ENCODE peak calls at places on chromosomes 11 and 22, in eight cellular contexts. C is coronary artery, T is A549, O is endothelial cell, M is heart right ventricle, Z is vagina, Q is Peyer's patch, V is Caco-2. D is an unnamed sample.

GRCh38 chr22:30694171-30694637 is 470 bp upstream of the OSBP2 start:
- DNase-seq in V (peak; percentile 59), M (peak; percentile 45), Z (no peak), O (peak; percentile 33), C (no peak), Q (peak; percentile 66), T (peak; percentile 47), D (no peak)

GRCh38 chr11:20483931-20484330 is 96.4 kb downstream of the PRMT3 start:
- DNase-seq in M (no peak), V (no peak), Z (no peak), O (no peak), C (no peak), T (no peak), Q (no peak), D (no peak)

GRCh38 chr11:70067591-70068341 is 10.4 kb upstream of the ANO1 start:
- DNase-seq in M (no peak), C (peak; percentile 64), V (peak; percentile 86), Z (peak; percentile 75), Q (peak; percentile 39), O (peak; percentile 2), T (no peak), D (no peak)

GRCh38 chr11:123377355-123377754 is 52.7 kb upstream of the GRAMD1B start:
- DNase-seq in O (no peak), V (no peak), C (no peak), T (no peak), Q (no peak), Z (no peak), M (no peak), D (no peak)

GRCh38 chr22:18076060-18076497 is 1.7 kb upstream of the PEX26 start:
- DNase-seq in T (peak; percentile 48), V (peak; percentile 47), C (no peak), M (peak; percentile 38), Q (no peak), Z (no peak), O (peak; percentile 71), D (no peak)

GRCh38 chr11:131595812-131596211 is 225.4 kb downstream of the NTM start:
- DNase-seq in Z (no peak), Q (no peak), T (no peak), C (no peak), O (no peak), V (no peak), M (no peak), D (no peak)

GRCh38 chr22:19412934-19413333 is 18.6 kb downstream of the HIRA start:
- DNase-seq in M (no peak), Q (no peak), Z (no peak), O (no peak), V (no peak), T (no peak), C (no peak), D (no peak)

GRCh38 chr11:73982595-73982989 is at the start of gene UCP2:
- DNase-seq in Q (peak; percentile 91), T (peak; percentile 81), C (no peak), V (peak; percentile 95), O (peak; percentile 82), M (peak; percentile 89), Z (no peak), D (peak; percentile 60)

GRCh38 chr22:41256254-41256897 is 15.6 kb upstream of the CHADL start:
- DNase-seq in M (no peak), O (no peak), Q (no peak), Z (no peak), C (no peak), V (no peak), T (peak; percentile 59), D (no peak)

GRCh38 chr11:70798296-70798695 is 400.0 kb downstream of the CTTN start:
- DNase-seq in T (no peak), O (no peak), Q (no peak), Z (no peak), C (no peak), M (no peak), V (no peak), D (no peak)

GRCh38 chr11:62392944-62393628 is 25.7 kb upstream of the SCGB1A1 start:
- DNase-seq in V (peak; percentile 81), T (peak; percentile 79), M (no peak), Q (no peak), O (no peak), C (no peak), Z (no peak), D (no peak)

GRCh38 chr11:112355726-112356125 is 95.1 kb upstream of the PLET1 start:
- DNase-seq in O (peak; percentile 27), C (no peak), Z (no peak), Q (no peak), T (no peak), M (no peak), V (peak; percentile 53), D (no peak)

GRCh38 chr22:36730176-36730858 is 26.8 kb upstream of the CACNG2 start:
- DNase-seq in O (no peak), T (no peak), M (no peak), C (peak; percentile 28), Z (peak; percentile 58), Q (peak; percentile 10), V (no peak), D (no peak)

GRCh38 chr22:34966980-34967379 is 99.0 kb upstream of the ISX start:
- DNase-seq in C (no peak), M (no peak), Q (no peak), V (no peak), Z (no peak), T (peak; percentile 1), O (no peak), D (no peak)

GRCh38 chr11:107275632-107276031 is 182.0 kb downstream of the CWF19L2 start:
- DNase-seq in C (no peak), O (no peak), Z (no peak), M (no peak), Q (no peak), V (no peak), T (no peak), D (no peak)

GRCh38 chr22:32410459-32410858 is 1.6 kb downstream of the RTCB start:
- DNase-seq in Z (no peak), Q (no peak), T (no peak), C (no peak), O (no peak), M (no peak), V (no peak), D (no peak)

GRCh38 chr11:75946531-75947530 is 131.8 kb downstream of the UVRAG start:
- DNase-seq in Z (no peak), M (no peak), V (no peak), Q (no peak), C (no peak), O (no peak), T (no peak), D (no peak)

GRCh38 chr11:57668467-57668890 is 565 bp downstream of the ZDHHC5 start:
- DNase-seq in T (no peak), Z (no peak), O (no peak), M (no peak), C (no peak), V (no peak), Q (no peak), D (no peak)

GRCh38 chr11:64225608-64226506 is at the start of the genes NUDT22 and TRPT1:
- DNase-seq in O (peak; percentile 86), M (peak; percentile 93), V (peak; percentile 82), C (peak; percentile 95), Z (peak; percentile 92), Q (peak; percentile 97), T (peak; percentile 90), D (peak; percentile 80)
- TF ChIP-seq CTCF in O (peak; percentile 46), M (no peak), V (peak; percentile 28), C (no peak), Z (no peak), Q (peak; percentile 3), T (peak; percentile 28), D (no peak)

GRCh38 chr22:23090079-23090835 is 19.9 kb downstream of the GNAZ start:
- DNase-seq in T (no peak), O (no peak), M (no peak), Z (no peak), Q (no peak), C (no peak), V (no peak), D (no peak)
- TF ChIP-seq CTCF in T (no peak), O (no peak), M (no peak), Z (no peak), Q (no peak), C (no peak), V (no peak), D (no peak)

GRCh38 chr22:26502688-26503561 is 9.3 kb downstream of the TFIP11 start:
- DNase-seq in T (no peak), C (no peak), Q (no peak), O (peak; percentile 64), M (peak; percentile 25), Z (no peak), V (no peak), D (no peak)
- TF ChIP-seq CTCF in T (peak; percentile 56), C (no peak), Q (peak; percentile 30), O (no peak), M (peak; percentile 46), Z (no peak), V (peak; percentile 71), D (no peak)

GRCh38 chr11:125883375-125883774 is 4.1 kb upstream of the HYLS1 start:
- DNase-seq in V (no peak), C (no peak), Q (no peak), T (no peak), Z (no peak), M (no peak), O (no peak), D (no peak)

GRCh38 chr11:125890447-125891100 is 3.1 kb downstream of the HYLS1 start:
- DNase-seq in Q (no peak), V (no peak), O (no peak), T (no peak), M (no peak), C (no peak), Z (no peak), D (no peak)

GRCh38 chr11:125892071-125892470 is 4.6 kb downstream of the HYLS1 start:
- DNase-seq in Q (no peak), O (no peak), C (no peak), T (no peak), V (no peak), M (no peak), Z (no peak), D (no peak)

GRCh38 chr11:125886997-125887372 is 483 bp upstream of the HYLS1 start:
- DNase-seq in Q (no peak), T (no peak), V (no peak), M (peak; percentile 48), C (no peak), O (no peak), Z (peak; percentile 90), D (no peak)

DNA sequence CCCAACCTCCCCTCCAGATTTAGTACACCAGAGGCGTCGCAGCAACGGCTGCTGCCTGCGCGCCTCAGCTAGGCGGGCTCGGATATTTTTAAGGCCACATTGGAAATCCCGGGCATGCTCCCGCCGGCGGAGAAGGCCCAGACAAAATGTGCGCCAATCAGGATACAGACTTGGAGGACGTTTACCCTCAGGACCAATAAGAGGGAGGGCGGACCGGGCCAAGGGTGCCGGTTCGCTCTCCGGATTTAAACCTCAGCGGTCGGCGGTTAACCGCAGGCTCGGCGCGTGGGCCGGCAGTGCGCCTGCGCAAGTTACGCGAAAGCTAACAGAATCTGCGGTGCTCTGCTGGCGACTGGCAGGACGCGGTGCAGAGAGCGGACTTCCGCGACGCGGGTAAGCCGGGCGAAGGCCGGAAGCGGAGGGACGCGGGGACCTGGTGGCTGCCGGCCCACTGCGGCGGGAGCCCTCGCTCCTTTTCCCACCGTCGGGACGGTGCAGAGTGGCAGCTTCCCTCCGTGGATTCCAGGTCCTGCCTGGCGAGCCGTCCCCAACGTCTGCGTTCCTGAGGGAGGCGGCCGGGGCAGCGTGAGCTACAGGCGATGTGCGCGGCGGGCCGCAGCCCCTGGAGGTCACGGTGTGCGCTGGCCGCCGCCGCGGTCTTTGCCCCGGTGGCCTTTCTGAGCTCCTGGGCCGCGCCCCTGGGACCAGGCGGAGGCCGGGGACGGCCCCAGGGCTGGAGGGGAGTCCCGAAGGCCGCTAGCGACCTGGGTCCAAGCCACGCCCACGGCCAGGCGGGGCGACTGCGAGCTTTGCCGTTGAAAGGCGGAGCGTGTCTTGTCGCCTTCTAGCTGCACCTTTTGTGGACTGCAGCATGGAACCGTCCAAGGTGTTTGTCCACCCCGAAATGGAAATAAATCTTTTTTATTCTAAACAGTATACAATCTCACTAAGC is at the start of gene HYLS1:
- DNase-seq in O (peak; percentile 90), M (peak; percentile 95), Q (peak; percentile 93), Z (peak; percentile 97), C (peak; percentile 97), V (peak; percentile 81), T (peak; percentile 89), D (peak; percentile 66)
- TF ChIP-seq CTCF in O (no peak), M (peak; percentile 37), Q (peak; percentile 33), Z (no peak), C (peak; percentile 17), V (no peak), T (no peak), D (no peak)

D was measured in omental fat pad.